ENCODE peak calls at places on chromosomes 1 and 21, in four cellular contexts. K is PC-3, R is body of pancreas, V is SK-N-SH. H is an unnamed sample. For H3K4me1, the result is how much of the 10 kb centered on the place peaks cover.

GRCh38 chr1:39158330-39159086 is 46.0 kb upstream of the MACF1 start:
- DNase-seq in K (peak), R (peak), V (no peak), H (no peak)

GRCh38 chr1:6157528-6158174 is 22.5 kb downstream of the CHD5 start:
- DNase-seq in K (peak), R (no peak), V (no peak), H (no peak)

GRCh38 chr1:52167014-52167753 is 25.3 kb downstream of the ZFYVE9 start:
- DNase-seq in K (no peak), R (no peak), V (no peak), H (no peak)

GRCh38 chr1:197178998-197179397 is 32.5 kb upstream of the ASPM start:
- DNase-seq in K (peak), R (no peak), V (no peak), H (no peak)

GRCh38 chr1:53071167-53071865 is 9.3 kb downstream of the PODN start:
- DNase-seq in K (no peak), R (peak), V (peak), H (no peak)

GRCh38 chr1:185400057-185400456 is 83.0 kb upstream of the IVNS1ABP start:
- DNase-seq in K (peak), R (no peak), V (no peak), H (no peak)

GRCh38 chr1:234848972-234849641 is 239.1 kb upstream of the IRF2BP2 start:
- DNase-seq in K (peak), R (no peak), V (no peak), H (no peak)

GRCh38 chr1:76764638-76765572 is 102.4 kb upstream of the ST6GALNAC5 start:
- DNase-seq in K (no peak), R (no peak), V (peak), H (no peak)

GRCh38 chr1:14017531-14017961 is 317.6 kb downstream of the PRDM2 start:
- DNase-seq in K (peak), R (peak), V (no peak), H (no peak)

GRCh38 chr1:28199328-28200233 is 23.1 kb upstream of the PTAFR start:
- DNase-seq in K (no peak), R (no peak), V (no peak), H (peak)

GRCh38 chr1:51717842-51718241 is 101.0 kb downstream of the OSBPL9 start:
- DNase-seq in K (no peak), R (no peak), V (no peak), H (no peak)

GRCh38 chr1:103517380-103518047 is 8.0 kb upstream of the RNPC3 start:
- DNase-seq in K (no peak), R (no peak), V (no peak), H (no peak)

GRCh38 chr1:94925561-94926364 is 1.1 kb downstream of the CNN3 start:
- DNase-seq in K (peak), R (peak), V (peak), H (peak)

GRCh38 chr1:198577444-198577843 is 37.0 kb upstream of the ATP6V1G3 start:
- DNase-seq in K (peak), R (no peak), V (no peak), H (no peak)

GRCh38 chr1:201298381-201299367 is 15.4 kb downstream of the PKP1 start:
- DNase-seq in K (peak), R (no peak), V (no peak), H (no peak)

GRCh38 chr1:153577624-153578051 is 12.0 kb upstream of the S100A2 start:
- DNase-seq in K (no peak), R (no peak), V (no peak), H (no peak)

GRCh38 chr21:31293986-31294385 is 50.1 kb downstream of the TIAM1 start:
- DNase-seq in K (peak), R (no peak), V (no peak), H (no peak)

GRCh38 chr1:58784758-58785423 is 1.0 kb upstream of the JUN start:
- DNase-seq in K (peak), R (peak), V (peak), H (peak)

GRCh38 chr21:27362249-27362648 is 395.4 kb upstream of the ADAMTS5 start:
- DNase-seq in K (peak), R (no peak), V (no peak), H (no peak)

GRCh38 chr1:70072239-70072751 is 133.1 kb downstream of the LRRC40 start:
- DNase-seq in K (no peak), R (no peak), V (no peak), H (no peak)

GRCh38 chr1:161905269-161905884 is 118.3 kb downstream of the OLFML2B start:
- DNase-seq in K (peak), R (peak), V (peak), H (peak)

GRCh38 chr21:24118738-24119470 is 1488.4 kb downstream of the MRPL39 start:
- DNase-seq in K (peak), R (no peak), V (no peak), H (no peak)

GRCh38 chr1:55554611-55555010 is 339.4 kb upstream of the USP24 start:
- DNase-seq in K (no peak), R (no peak), V (no peak), H (no peak)

GRCh38 chr1:183180634-183181056 is 5.4 kb upstream of the LAMC2 start:
- DNase-seq in K (peak), R (peak), V (peak), H (no peak)

GRCh38 chr1:225881081-225882007 is 836 bp downstream of the TMEM63A start:
- DNase-seq in K (peak), R (peak), V (peak), H (peak)

GRCh38 chr1:107899655-107900054 is 65.3 kb downstream of the VAV3 start:
- DNase-seq in K (no peak), R (no peak), V (no peak), H (no peak)

GRCh38 chr1:15400627-15401026 is 9.1 kb upstream of the EFHD2 start:
- DNase-seq in K (no peak), R (peak), V (no peak), H (no peak)

GRCh38 chr1:100443739-100444571 is 91.6 kb downstream of the CDC14A start:
- DNase-seq in K (peak), R (no peak), V (no peak), H (peak)

GRCh38 chr1:164780863-164781262 is 221.9 kb downstream of the PBX1 start:
- DNase-seq in K (peak), R (peak), V (no peak), H (no peak)

GRCh38 chr1:202615501-202616354 is 94.5 kb downstream of the SYT2 start:
- DNase-seq in K (peak), R (no peak), V (peak), H (no peak)

GRCh38 chr21:39319814-39320332 is 6.4 kb upstream of the BRWD1 start:
- DNase-seq in K (peak), R (no peak), V (no peak), H (no peak)

GRCh38 chr21:39612233-39613028 is at the start of gene B3GALT5:
- DNase-seq in K (peak), R (peak), V (peak), H (no peak)

GRCh38 chr1:44327679-44328491 is 27.2 kb downstream of the ERI3 start:
- DNase-seq in K (peak), R (peak), V (peak), H (no peak)

GRCh38 chr1:23582820-23583219 is 23.5 kb upstream of the ID3 start:
- DNase-seq in K (no peak), R (no peak), V (no peak), H (no peak)

GRCh38 chr1:23581219-23581618 is 21.9 kb upstream of the ID3 start:
- DNase-seq in K (no peak), R (no peak), V (peak), H (no peak)

GRCh38 chr1:23588749-23589505 is 29.6 kb upstream of the ID3 start:
- DNase-seq in K (no peak), R (no peak), V (no peak), H (no peak)

GRCh38 chr1:23589506-23589872 is 30.2 kb upstream of the ID3 start:
- DNase-seq in K (no peak), R (no peak), V (no peak), H (no peak)

DNA sequence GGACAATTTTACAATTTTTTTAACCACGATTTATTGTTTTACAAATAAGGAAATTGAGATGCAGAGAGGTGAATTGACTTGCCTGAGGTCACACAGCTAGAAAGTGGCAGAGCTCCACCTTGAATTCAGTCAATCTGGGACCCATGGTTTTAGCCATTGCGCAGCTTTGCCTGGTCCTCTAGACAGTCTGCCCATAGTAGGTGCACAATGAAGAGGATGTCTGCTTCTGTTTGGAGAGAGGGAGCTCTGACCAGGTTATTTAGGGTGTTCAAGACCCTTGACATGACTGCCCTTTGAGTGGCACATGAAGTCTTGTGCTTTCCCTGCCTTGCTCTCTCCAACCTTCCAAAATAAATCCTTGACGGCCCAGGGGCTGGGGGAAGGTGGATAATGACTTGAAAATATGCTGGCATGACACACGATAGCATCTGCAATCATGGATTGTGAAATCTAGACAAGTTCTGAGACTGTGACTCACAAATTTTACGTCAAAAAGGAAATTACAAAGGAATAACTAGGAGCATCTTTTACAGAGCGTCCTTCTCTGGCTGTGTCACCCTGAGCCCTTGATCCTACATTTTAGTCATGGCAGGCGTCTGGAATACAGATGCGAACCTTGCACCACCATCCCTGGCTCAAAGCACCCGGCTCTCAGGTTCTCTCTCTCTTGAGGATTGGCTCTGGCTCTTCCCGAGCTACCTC is 26.2 kb upstream of the ID3 start:
- DNase-seq in K (peak), R (no peak), V (no peak), H (no peak)
- H3K4me1 ChIP-seq in K (under half), R (under half), V (under half), H (under half)

DNA sequence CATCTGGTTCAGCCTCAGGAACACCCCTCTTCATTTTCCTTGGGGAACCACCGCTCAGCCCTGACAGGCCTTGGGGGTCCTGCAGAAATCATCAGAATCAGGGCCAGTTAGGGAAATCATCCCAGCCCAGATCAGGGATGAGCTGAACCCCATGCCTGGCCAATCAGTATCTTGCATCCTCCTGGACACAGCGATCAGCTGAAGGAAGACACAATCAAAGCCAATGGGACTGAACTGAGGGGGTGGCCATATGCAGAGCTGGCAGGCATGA is 395.4 kb downstream of the MATN1 start:
- DNase-seq in K (no peak), R (no peak), V (no peak), H (no peak)
- H3K4me3 ChIP-seq in K (no peak), R (no peak), V (no peak), H (no peak)

GRCh38 chr1:1873186-1873585 is 17.7 kb downstream of the GNB1 start:
- DNase-seq in K (no peak), R (peak), V (no peak), H (no peak)

GRCh38 chr1:1877852-1878436 is 12.9 kb downstream of the GNB1 start:
- DNase-seq in K (no peak), R (no peak), V (no peak), H (no peak)

GRCh38 chr1:1874901-1875300 is 16.0 kb downstream of the GNB1 start:
- DNase-seq in K (no peak), R (no peak), V (no peak), H (no peak)

GRCh38 chr1:1875932-1876331 is 15.0 kb downstream of the GNB1 start:
- DNase-seq in K (no peak), R (no peak), V (no peak), H (no peak)

DNA sequence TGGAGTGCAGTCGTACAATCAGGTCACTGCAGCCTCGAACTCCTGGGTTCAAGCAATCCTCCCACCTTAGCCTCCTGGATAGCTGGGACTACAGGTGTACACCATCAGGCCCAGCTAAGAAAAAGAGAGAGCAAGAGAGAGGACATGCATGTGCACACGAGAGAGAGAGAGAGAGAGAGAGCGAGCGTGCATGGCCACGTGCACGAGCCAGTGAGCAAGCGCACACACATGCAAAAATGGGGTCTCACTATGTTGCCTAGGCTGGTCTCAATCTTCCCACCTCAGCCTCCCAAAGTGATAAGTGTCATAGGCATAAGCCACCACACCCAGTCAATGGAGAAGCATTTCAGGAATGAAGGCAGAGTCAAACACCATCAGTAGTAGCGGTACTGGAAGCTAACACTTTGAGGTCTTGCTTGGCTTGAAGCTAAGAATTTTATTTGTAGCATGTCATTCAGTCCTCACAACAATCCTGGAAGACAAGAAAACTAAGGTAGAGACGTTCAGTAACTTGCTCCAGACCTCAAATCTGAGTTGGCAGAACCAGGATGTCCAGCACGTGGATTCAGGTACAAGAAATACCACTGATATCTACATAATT is 14.5 kb downstream of the GNB1 start:
- DNase-seq in K (no peak), R (no peak), V (no peak), H (no peak)
- H3K4me1 ChIP-seq in K (under half), R (under half), V (under half), H (half or more)

DNA sequence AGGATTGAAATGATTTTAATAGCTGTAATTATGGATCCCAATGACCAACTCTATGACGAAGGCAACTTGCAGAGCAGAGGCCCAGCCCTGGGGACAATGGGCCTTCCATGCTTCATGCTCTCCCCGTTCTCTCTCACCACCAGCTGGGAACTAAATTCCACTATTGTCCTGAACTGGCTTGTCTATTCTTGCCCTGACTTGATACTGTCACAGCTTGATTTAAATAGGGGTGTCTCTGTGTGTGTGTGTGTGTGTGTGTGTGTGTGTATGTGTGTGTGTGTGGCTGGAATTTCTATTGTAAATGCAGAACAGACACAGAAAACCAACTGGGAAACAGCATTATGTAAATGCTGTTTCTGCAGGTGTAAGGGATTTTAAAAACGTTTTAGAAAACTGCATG is 57.0 kb downstream of the SLC22A15 start:
- DNase-seq in K (no peak), R (no peak), V (no peak), H (no peak)
- H3K4me3 ChIP-seq in K (no peak), R (no peak), V (no peak), H (no peak)

GRCh38 chr1:248841702-248842395 is 3.8 kb downstream of the ZNF672 start:
- DNase-seq in K (peak), R (peak), V (no peak), H (no peak)

GRCh38 chr1:248838357-248839167 is 538 bp downstream of the ZNF672 start:
- DNase-seq in K (peak), R (peak), V (peak), H (peak)

GRCh38 chr1:248839168-248839555 is 1.1 kb downstream of the ZNF672 start:
- DNase-seq in K (no peak), R (no peak), V (no peak), H (no peak)

GRCh38 chr1:248842781-248843331 is 4.8 kb downstream of the ZNF672 start:
- DNase-seq in K (no peak), R (no peak), V (no peak), H (no peak)

DNA sequence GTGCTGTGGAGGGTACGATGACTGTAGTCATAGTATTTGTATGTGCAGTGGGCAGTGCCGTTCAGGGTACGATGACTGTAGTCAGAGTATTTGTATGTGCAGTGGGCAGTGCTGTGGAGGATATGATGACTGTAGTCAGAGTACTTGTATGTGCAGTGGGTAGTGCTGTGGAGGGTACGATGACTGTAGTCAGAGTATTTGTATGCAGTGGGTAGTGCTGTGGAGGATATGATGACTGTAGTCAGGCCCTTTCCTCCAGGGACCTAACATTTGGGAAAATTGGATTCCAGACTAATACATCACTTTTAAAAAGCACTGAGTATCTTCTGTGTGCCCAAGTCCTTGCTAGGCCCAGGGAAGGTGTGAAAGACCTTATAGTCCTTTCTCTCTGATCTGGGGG is 2.9 kb downstream of the ZNF672 start:
- DNase-seq in K (no peak), R (no peak), V (no peak), H (no peak)
- H3K4me1 ChIP-seq in K (under half), R (half or more), V (under half), H (under half)

GRCh38 chr1:244557565-244557964 is 95.4 kb upstream of the DESI2 start:
- DNase-seq in K (no peak), R (no peak), V (no peak), H (no peak)
- H3K4me3 ChIP-seq in K (no peak), R (no peak), V (no peak), H (no peak)